ENCODE peak calls at places on chromosomes 4 and X, in nine cellular contexts. C is lower leg skin, N is H1, V is right lobe of liver, O is heart left ventricle, E is GM12878, W is breast epithelium, M is gastrocnemius medialis, D is sigmoid colon. T is an unnamed sample.

GRCh38 chr4:38514465-38515146 is 149.4 kb upstream of the KLF3 start:
- DNase-seq in C (no peak), N (no peak), V (no peak), O (no peak), E (no peak), W (no peak), M (no peak), D (no peak), T (no peak)

GRCh38 chr4:83040269-83040668 is 5.3 kb downstream of the COPS4 start:
- DNase-seq in C (no peak), N (no peak), V (no peak), O (no peak), E (no peak), W (no peak), M (no peak), D (no peak), T (no peak)

GRCh38 chrX:25131055-25131454 is 115.3 kb upstream of the ARX start:
- DNase-seq in C (no peak), N (no peak), V (no peak), O (no peak), E (no peak), W (no peak), M (no peak), D (no peak), T (no peak)

GRCh38 chrX:34406580-34406979 is 250.5 kb downstream of the TMEM47 start:
- DNase-seq in C (no peak), N (no peak), V (no peak), O (no peak), E (no peak), W (no peak), M (no peak), D (no peak), T (no peak)

GRCh38 chrX:147848543-147849448 is 62.9 kb upstream of the FMR1 start:
- DNase-seq in C (no peak), N (no peak), V (no peak), O (no peak), E (no peak), W (no peak), M (no peak), D (no peak), T (no peak)

GRCh38 chr4:176123710-176124407 is 58.2 kb downstream of the WDR17 start:
- DNase-seq in C (no peak), N (no peak), V (no peak), O (no peak), E (peak; percentile 51), W (no peak), M (no peak), D (no peak), T (no peak)

GRCh38 chr4:159564615-159565014 is 461.7 kb downstream of the RAPGEF2 start:
- DNase-seq in C (no peak), N (no peak), V (no peak), O (no peak), E (no peak), W (no peak), M (no peak), D (no peak), T (no peak)

GRCh38 chr4:174538123-174538875 is 16.0 kb upstream of the HPGD start:
- DNase-seq in C (no peak), N (no peak), V (no peak), O (no peak), E (peak; percentile 69), W (no peak), M (no peak), D (no peak), T (no peak)

GRCh38 chrX:69238153-69238959 is 73.1 kb upstream of the PJA1 start:
- DNase-seq in C (peak; percentile 76), N (no peak), V (no peak), O (no peak), E (no peak), W (no peak), M (peak; percentile 2), D (peak; percentile 80), T (no peak)

GRCh38 chr4:911871-912490 is 20.1 kb downstream of the GAK start:
- DNase-seq in C (no peak), N (no peak), V (peak; percentile 40), O (peak; percentile 15), E (no peak), W (no peak), M (no peak), D (peak; percentile 57), T (no peak)

GRCh38 chrX:31580227-31580626 is 508.4 kb upstream of the FTHL17 start:
- DNase-seq in C (no peak), N (no peak), V (no peak), O (no peak), E (no peak), W (no peak), M (no peak), D (no peak), T (no peak)

GRCh38 chrX:114959729-114960128 is 57.7 kb downstream of the IL13RA2 start:
- DNase-seq in C (no peak), N (no peak), V (no peak), O (no peak), E (no peak), W (no peak), M (no peak), D (no peak), T (no peak)

GRCh38 chrX:4994855-4995254 is 1233.8 kb downstream of the NLGN4X start:
- DNase-seq in C (no peak), N (no peak), V (no peak), O (no peak), E (no peak), W (no peak), M (no peak), D (no peak), T (no peak)

GRCh38 chrX:80876877-80877276 is 67.2 kb upstream of the BRWD3 start:
- DNase-seq in C (no peak), N (no peak), V (no peak), O (no peak), E (peak; percentile 1), W (no peak), M (no peak), D (no peak), T (no peak)

DNA sequence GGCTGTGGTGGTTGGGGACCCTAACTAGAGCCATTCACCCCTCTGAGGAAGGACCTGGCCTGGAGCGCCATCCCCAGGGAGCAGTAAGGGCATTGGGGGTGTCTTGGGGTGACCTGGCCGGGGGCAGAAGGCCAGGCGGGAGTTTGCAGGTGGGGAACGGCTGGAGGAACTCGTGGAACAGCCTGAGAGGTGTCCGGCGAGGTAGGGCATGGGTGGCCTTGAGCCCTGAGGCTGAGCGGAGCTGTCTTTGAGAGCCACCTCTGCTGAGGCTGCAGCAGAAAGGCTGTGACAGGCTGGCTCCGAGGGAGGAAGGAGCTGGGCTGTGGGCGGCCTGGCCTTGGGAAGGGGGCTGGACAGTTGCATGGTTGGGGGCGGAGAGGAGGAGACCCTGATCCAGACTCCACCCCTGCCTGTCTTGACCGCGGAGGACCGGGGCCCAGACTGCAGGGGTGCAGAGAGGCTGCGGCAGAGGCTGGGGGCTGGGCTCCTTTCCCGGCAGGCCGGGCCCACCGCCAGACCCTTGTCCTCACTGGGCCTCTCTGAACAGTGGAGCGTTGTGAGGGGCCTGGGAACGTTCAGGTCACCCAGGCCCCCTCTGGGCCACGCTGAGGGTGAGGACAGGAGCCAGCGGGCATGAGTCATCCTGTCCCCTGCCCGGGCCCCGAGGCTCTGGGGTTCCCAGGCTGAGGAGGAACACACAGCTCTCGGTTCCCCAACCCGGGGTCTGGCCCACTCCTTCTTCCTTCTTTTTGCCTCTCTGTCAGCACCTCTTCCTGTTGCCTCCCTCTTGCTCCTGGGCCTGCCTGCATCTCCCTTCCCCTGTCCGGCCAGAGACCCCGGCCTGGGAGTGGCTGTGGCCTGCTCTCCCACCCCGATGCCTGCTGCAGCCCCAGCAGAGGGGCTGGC is 8.1 kb downstream of the SH3BP2 start:
- DNase-seq in C (peak; percentile 95), N (no peak), V (peak; percentile 86), O (peak; percentile 92), E (peak; percentile 41), W (peak; percentile 52), M (peak; percentile 48), D (peak; percentile 91), T (peak; percentile 91)
- TF ChIP-seq POLR2A in C (no peak), N (peak; percentile 59), V (peak; percentile 53), O (peak; percentile 36), E (no peak), W (no peak), M (no peak), D (no peak), T (no peak)

DNA sequence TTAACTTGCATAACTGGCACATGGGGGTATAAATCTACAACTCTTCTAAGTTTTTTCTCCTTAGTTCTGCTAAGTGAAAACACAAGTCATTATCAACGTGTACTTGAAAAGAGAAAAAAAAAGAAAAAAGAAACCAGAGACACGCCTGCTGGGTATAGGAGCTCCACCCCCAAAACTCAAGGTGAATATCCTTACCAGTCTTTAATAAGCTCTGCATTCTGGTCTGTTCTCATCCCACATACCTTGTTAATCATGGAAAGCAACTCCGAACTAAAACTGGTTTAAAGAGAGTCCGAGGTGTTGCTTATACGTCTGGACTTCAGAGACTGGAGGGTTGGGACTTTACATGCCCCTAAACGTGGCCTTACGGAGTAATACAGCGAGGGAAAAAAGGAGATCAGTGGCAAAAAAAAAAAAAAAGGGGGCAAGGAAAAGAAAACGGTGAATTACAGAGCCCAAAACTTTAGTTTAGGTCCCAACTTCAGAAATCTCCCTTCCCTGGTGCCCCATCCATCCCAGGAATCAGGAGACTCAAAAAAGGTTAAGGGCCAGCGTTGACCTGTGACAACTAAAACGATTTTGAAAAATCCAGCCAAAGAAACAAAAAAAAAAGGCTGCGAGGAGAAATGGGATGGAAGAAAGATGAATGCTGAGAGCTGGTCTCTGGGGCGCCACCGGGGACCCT is 997 bp downstream of the PGRMC2 start:
- DNase-seq in C (no peak), N (no peak), V (no peak), O (no peak), E (no peak), W (no peak), M (no peak), D (no peak), T (no peak)
- TF ChIP-seq POLR2A in C (no peak), N (peak; percentile 2), V (no peak), O (no peak), E (no peak), W (no peak), M (no peak), D (no peak), T (no peak)

GRCh38 chrX:119618439-119618838 is 12.2 kb upstream of the NKRF start:
- DNase-seq in C (no peak), N (no peak), V (no peak), O (no peak), E (no peak), W (no peak), M (no peak), D (no peak), T (no peak)

GRCh38 chrX:119622356-119623232 is 16.4 kb upstream of the NKRF start:
- DNase-seq in C (no peak), N (no peak), V (no peak), O (peak; percentile 65), E (no peak), W (no peak), M (no peak), D (peak; percentile 71), T (no peak)

GRCh38 chrX:119614776-119615175 is 8.6 kb upstream of the NKRF start:
- DNase-seq in C (no peak), N (no peak), V (no peak), O (no peak), E (no peak), W (no peak), M (no peak), D (no peak), T (no peak)

GRCh38 chrX:119617511-119618164 is 11.4 kb upstream of the NKRF start:
- DNase-seq in C (peak; percentile 82), N (no peak), V (no peak), O (no peak), E (no peak), W (no peak), M (no peak), D (no peak), T (no peak)
- TF ChIP-seq POLR2A in C (no peak), N (no peak), V (no peak), O (no peak), E (peak; percentile 4), W (no peak), M (no peak), D (no peak), T (no peak)

GRCh38 chr4:129093173-129093974 is at the start of gene SCLT1:
- DNase-seq in C (peak; percentile 100), N (peak; percentile 92), V (peak; percentile 99), O (peak; percentile 99), E (peak; percentile 91), W (peak; percentile 97), M (peak; percentile 98), D (peak; percentile 99), T (peak; percentile 99)
- TF ChIP-seq POLR2A in C (no peak), N (peak; percentile 88), V (peak; percentile 82), O (peak; percentile 91), E (peak; percentile 98), W (no peak), M (peak; percentile 65), D (peak; percentile 61), T (peak; percentile 70)

T was measured in suprapubic skin.